ENCODE peak calls at places on chromosomes 4 and X, in nine cellular contexts. P is tibial artery, C is neural progenitor cell, N is gastrocnemius medialis, O is pancreas, H is NT2/D1, D is left lung, I is BE2C, R is suprapubic skin. A is an unnamed sample.
A peak's percentile ranks its signal among the peaks of the same experiment; 100 is the strongest.

GRCh38 chr4:89939464-89939863 is 44.8 kb downstream of the MMRN1 start:
- DNase-seq in P (no peak), C (no peak), N (no peak), O (no peak), H (no peak), D (no peak), I (peak; percentile 18), R (no peak), A (no peak)

GRCh38 chr4:39032218-39033085 is at the start of gene TMEM156:
- DNase-seq in P (no peak), C (no peak), N (no peak), O (no peak), H (no peak), D (no peak), I (no peak), R (no peak), A (peak; percentile 25)

GRCh38 chr4:45122406-45122805 is 396.1 kb upstream of the GNPDA2 start:
- DNase-seq in P (no peak), C (no peak), N (no peak), O (no peak), H (no peak), D (no peak), I (no peak), R (no peak), A (no peak)

GRCh38 chr4:177008836-177009501 is 216.2 kb upstream of the VEGFC start:
- DNase-seq in P (no peak), C (no peak), N (no peak), O (no peak), H (no peak), D (no peak), I (no peak), R (no peak), A (peak; percentile 28)

GRCh38 chr4:48949086-48949485 is 37.0 kb upstream of the CWH43 start:
- DNase-seq in P (no peak), C (no peak), N (no peak), O (no peak), H (no peak), D (no peak), I (no peak), R (no peak), A (no peak)

GRCh38 chrX:29617725-29618124 is 597.6 kb upstream of the MAGEB2 start:
- DNase-seq in P (no peak), C (peak; percentile 12), N (no peak), O (no peak), H (no peak), D (no peak), I (no peak), R (no peak), A (no peak)

GRCh38 chr4:158346576-158346975 is 136.3 kb downstream of the TMEM144 start:
- DNase-seq in P (no peak), C (no peak), N (no peak), O (no peak), H (no peak), D (no peak), I (no peak), R (no peak), A (no peak)

GRCh38 chrX:155056877-155057792 is 13.8 kb downstream of the CMC4 start:
- DNase-seq in P (peak; percentile 77), C (peak; percentile 74), N (peak; percentile 57), O (peak; percentile 41), H (peak; percentile 38), D (peak; percentile 44), I (peak; percentile 56), R (peak; percentile 73), A (peak; percentile 45)

GRCh38 chr4:146359771-146360170 is 145.4 kb downstream of the REELD1 start:
- DNase-seq in P (no peak), C (no peak), N (no peak), O (no peak), H (no peak), D (no peak), I (no peak), R (no peak), A (no peak)

GRCh38 chrX:12954981-12955380 is 19.9 kb upstream of the TMSB4X start:
- DNase-seq in P (no peak), C (no peak), N (no peak), O (no peak), H (no peak), D (no peak), I (no peak), R (no peak), A (no peak)

DNA sequence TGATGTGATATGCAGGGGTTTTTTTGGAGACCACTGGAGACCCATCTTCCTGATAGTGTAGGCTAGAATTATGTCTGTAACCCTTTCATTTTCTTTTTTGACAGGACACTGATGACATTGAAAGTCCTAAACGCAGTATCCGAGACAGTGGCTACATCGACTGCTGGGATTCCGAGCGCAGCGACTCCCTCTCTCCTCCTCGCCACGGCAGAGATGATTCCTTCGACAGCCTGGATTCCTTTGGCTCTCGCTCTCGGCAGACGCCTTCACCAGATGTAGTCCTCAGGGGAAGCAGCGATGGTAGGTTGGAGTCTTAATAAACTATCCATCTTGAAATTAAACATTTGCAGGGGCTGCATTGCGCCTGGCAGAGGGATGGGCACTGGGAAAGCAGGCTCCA is 75.4 kb downstream of the LIMCH1 start:
- DNase-seq in P (no peak), C (peak; percentile 45), N (no peak), O (no peak), H (no peak), D (no peak), I (no peak), R (no peak), A (no peak)
- H3K4me3 ChIP-seq in P (peak overlapping the region; percentile 29), C (peak overlapping the region; percentile 15), N (no peak overlapping the region), O (peak overlapping the region; percentile 3), H (no peak overlapping the region), D (no peak overlapping the region), I (peak overlapping the region; percentile 13), R (peak overlapping the region; percentile 22), A (peak overlapping the region; percentile 6)

DNA sequence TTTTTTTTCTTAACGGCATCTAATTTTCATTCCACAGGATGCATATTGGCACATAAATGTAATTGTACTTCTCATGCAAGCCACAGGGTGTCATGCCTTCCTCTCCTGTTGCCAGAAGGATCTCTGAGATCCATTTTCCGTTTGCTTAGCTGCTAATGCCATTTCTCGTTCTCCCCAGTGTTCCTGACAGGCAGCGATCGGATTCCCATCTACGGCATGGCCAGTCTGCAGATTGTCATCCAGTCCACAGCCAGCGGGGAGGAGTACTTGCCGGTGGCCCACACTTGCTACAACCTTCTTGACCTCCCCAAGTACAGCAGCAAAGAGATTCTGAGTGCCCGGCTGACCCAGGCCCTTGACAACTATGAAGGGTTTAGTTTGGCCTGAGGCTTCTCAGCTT is 8.9 kb upstream of the NAP1L5 start:
- DNase-seq in P (peak; percentile 80), C (peak; percentile 45), N (peak; percentile 62), O (peak; percentile 30), H (peak; percentile 2), D (no peak), I (peak; percentile 47), R (no peak), A (peak; percentile 62)
- H3K36me3 ChIP-seq in P (peaks cover 22% of the 10 kb centered on the region), C (no peaks in the 10 kb centered on the region), N (peaks cover 32% of the 10 kb centered on the region), O (no peaks in the 10 kb centered on the region), H (no peaks in the 10 kb centered on the region), D (no peaks in the 10 kb centered on the region), I (no peaks in the 10 kb centered on the region), R (peaks cover 55% of the 10 kb centered on the region), A (no peaks in the 10 kb centered on the region)

GRCh38 chrX:111180750-111181240 is 84.8 kb downstream of the PAK3 start:
- DNase-seq in P (no peak), C (no peak), N (no peak), O (no peak), H (no peak), D (no peak), I (no peak), R (no peak), A (no peak)

GRCh38 chrX:111181883-111182400 is 86.0 kb downstream of the PAK3 start:
- DNase-seq in P (no peak), C (peak; percentile 84), N (no peak), O (no peak), H (no peak), D (no peak), I (no peak), R (no peak), A (no peak)

DNA sequence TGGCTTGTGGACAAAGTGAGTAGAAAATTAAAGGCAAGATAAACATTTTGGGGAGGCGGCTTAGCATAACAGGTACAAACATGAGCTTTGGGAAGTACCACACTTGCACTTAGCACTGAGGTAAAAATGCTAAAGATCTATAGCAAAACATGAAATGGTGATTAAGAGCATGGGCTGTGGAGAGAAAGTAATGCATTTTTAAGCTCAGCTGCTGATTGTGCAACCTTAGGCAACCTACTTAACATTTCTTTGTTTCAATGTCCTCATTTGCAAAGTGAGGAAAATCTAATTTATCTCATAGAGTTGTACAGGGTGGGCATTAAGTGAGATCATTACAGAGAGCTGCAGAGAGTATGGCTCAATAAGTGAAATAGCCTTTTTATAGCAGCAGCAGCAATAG is 86.9 kb downstream of the PAK3 start:
- DNase-seq in P (no peak), C (no peak), N (no peak), O (no peak), H (no peak), D (no peak), I (no peak), R (no peak), A (no peak)
- H3K4me3 ChIP-seq in P (no peak overlapping the region), C (no peak overlapping the region), N (no peak overlapping the region), O (no peak overlapping the region), H (no peak overlapping the region), D (no peak overlapping the region), I (no peak overlapping the region), R (no peak overlapping the region), A (no peak overlapping the region)

DNA sequence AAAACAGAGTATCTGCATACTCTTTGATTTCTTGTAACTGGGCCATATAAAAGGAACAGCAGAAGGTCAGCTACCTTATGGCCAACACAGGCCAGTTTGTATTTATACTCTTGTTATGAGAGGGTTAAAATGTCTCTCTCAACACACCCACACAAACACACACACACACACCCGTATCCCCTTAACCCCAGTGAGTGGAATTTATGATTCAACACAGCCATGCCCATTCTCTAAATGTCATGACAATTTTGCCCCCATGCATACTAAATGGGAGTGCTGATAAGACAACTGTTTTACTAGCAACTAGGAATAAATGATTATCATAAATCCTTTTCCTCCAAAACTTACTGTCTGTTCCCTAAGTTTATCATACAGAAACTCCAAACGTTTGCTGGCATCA is 22.1 kb upstream of the SCD5 start:
- DNase-seq in P (no peak), C (no peak), N (no peak), O (no peak), H (no peak), D (no peak), I (no peak), R (no peak), A (no peak)
- H3K36me3 ChIP-seq in P (peaks cover 85% of the 10 kb centered on the region), C (peaks cover 12% of the 10 kb centered on the region), N (peaks cover 91% of the 10 kb centered on the region), O (peaks cover 12% of the 10 kb centered on the region), H (peaks cover 56% of the 10 kb centered on the region), D (peaks cover 12% of the 10 kb centered on the region), I (peaks cover 77% of the 10 kb centered on the region), R (peaks cover 93% of the 10 kb centered on the region), A (peaks cover 88% of the 10 kb centered on the region)

DNA sequence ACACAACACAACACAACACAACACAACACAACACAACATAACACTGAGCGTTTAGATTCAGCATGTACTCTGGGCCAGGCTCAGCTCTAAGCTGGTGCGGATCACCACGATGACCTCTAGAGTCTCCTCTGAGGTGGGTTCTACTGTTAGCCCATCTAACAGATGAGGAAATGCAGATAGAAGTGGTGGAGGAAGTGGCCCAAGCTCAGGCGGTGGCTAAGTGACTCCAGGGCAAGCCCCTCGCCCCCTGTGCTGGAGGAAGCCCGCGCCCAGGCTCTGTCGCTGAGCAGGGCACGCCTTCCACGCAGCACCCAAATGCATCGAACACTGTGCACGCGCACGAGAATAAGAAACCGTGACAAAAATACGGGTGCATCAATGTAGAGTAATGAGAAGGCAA is 45.3 kb upstream of the CDKN2AIP start:
- DNase-seq in P (no peak), C (no peak), N (no peak), O (no peak), H (no peak), D (no peak), I (no peak), R (no peak), A (no peak)
- H3K4me3 ChIP-seq in P (no peak overlapping the region), C (peak overlapping the region; percentile 39), N (no peak overlapping the region), O (no peak overlapping the region), H (no peak overlapping the region), D (no peak overlapping the region), I (peak overlapping the region; percentile 70), R (peak overlapping the region; percentile 61), A (peak overlapping the region; percentile 59)

GRCh38 chr4:122227202-122227601 is 75.1 kb downstream of the BLTP1 start:
- DNase-seq in P (no peak), C (no peak), N (no peak), O (no peak), H (no peak), D (no peak), I (no peak), R (no peak), A (no peak)
- H3K36me3 ChIP-seq in P (peaks cover 24% of the 10 kb centered on the region), C (no peaks in the 10 kb centered on the region), N (peaks cover 24% of the 10 kb centered on the region), O (no peaks in the 10 kb centered on the region), H (peaks cover 12% of the 10 kb centered on the region), D (peaks cover 5% of the 10 kb centered on the region), I (no peaks in the 10 kb centered on the region), R (peaks cover 44% of the 10 kb centered on the region), A (peaks cover 3% of the 10 kb centered on the region)